ENCODE peak calls at places on chromosomes 4 and X, in six cellular contexts. Q, F, N, U, E and C are unnamed samples.
A peak's percentile ranks its signal among the peaks of the same experiment; 100 is the strongest.

GRCh38 chr4:73600917-73601316 is 19.3 kb downstream of the RASSF6 start:
- DNase-seq in N (no peak), E (no peak), Q (no peak), U (no peak), F (no peak), C (no peak)

GRCh38 chrX:119072771-119073170 is at the start of gene CT47C1:
- DNase-seq in Q (no peak), N (no peak), U (no peak), E (no peak), F (no peak), C (no peak)

GRCh38 chr4:73347497-73347896 is 56.6 kb upstream of the ALB start:
- DNase-seq in U (no peak), F (no peak), E (no peak), Q (no peak), N (no peak), C (no peak)

GRCh38 chr4:37699874-37700481 is 13.8 kb upstream of the RELL1 start:
- DNase-seq in F (no peak), U (no peak), E (no peak), Q (no peak), N (no peak), C (no peak)

GRCh38 chrX:49273181-49273727 is 3.7 kb downstream of the PPP1R3F start:
- DNase-seq in F (peak; percentile 2), U (no peak), N (no peak), E (no peak), Q (no peak), C (peak; percentile 38)

GRCh38 chr4:158535130-158535614 is 13.5 kb downstream of the RXFP1 start:
- DNase-seq in Q (no peak), U (no peak), F (no peak), E (no peak), N (no peak), C (no peak)

GRCh38 chr4:138972956-138973819 is 42.4 kb upstream of the NOCT start:
- DNase-seq in E (no peak), Q (no peak), U (no peak), F (no peak), N (peak; percentile 37), C (no peak)

GRCh38 chr4:144634978-144635747 is 10.8 kb upstream of the HHIP start:
- DNase-seq in U (no peak), F (no peak), E (no peak), N (no peak), Q (no peak), C (no peak)

GRCh38 chrX:10022580-10023245 is 55.6 kb downstream of the CLDN34 start:
- DNase-seq in U (no peak), Q (no peak), F (no peak), E (no peak), N (no peak), C (no peak)

GRCh38 chrX:118536687-118537461 is 41.3 kb downstream of the DOCK11 start:
- DNase-seq in E (no peak), F (peak; percentile 18), N (no peak), Q (no peak), U (peak; percentile 31), C (peak; percentile 48)

GRCh38 chr4:2082627-2083026 is 23.5 kb downstream of the NAT8L start:
- DNase-seq in Q (peak; percentile 14), E (no peak), N (no peak), U (no peak), F (no peak), C (no peak)

GRCh38 chr4:159639924-159640323 is 537.0 kb downstream of the RAPGEF2 start:
- DNase-seq in N (no peak), U (no peak), E (no peak), Q (no peak), F (no peak), C (no peak)

GRCh38 chrX:139563251-139563650 is 32.7 kb downstream of the F9 start:
- DNase-seq in U (no peak), Q (no peak), F (no peak), N (no peak), E (no peak), C (no peak)